ENCODE peak calls at places on chromosomes 1 and 21, in six cellular contexts. L is Right ventricle myocardium superior; Y is GM10248; V is GM20000; E is activated CD4-positive, CD25-positive, alpha-beta regulatory T cell; U is neuronal stem cell. Z is an unnamed sample.

GRCh38 chr1:215543191-215543606 is 23.9 kb upstream of the KCTD3 start:
- DNase-seq in L (no peak), Y (no peak), V (no peak), E (no peak), U (no peak), Z (no peak)

GRCh38 chr1:224739997-224740687 is 124.0 kb downstream of the CNIH3 start:
- DNase-seq in L (no peak), Y (peak), V (peak), E (no peak), U (no peak), Z (no peak)

GRCh38 chr1:197199923-197200467 is 53.5 kb upstream of the ASPM start:
- DNase-seq in L (no peak), Y (no peak), V (no peak), E (no peak), U (no peak), Z (no peak)

GRCh38 chr1:229318056-229318455 is 24.8 kb downstream of the CCSAP start:
- DNase-seq in L (no peak), Y (no peak), V (no peak), E (no peak), U (no peak), Z (no peak)

GRCh38 chr1:206143537-206144155 is 26.5 kb upstream of the AVPR1B start:
- DNase-seq in L (no peak), Y (no peak), V (no peak), E (no peak), U (no peak), Z (no peak)

GRCh38 chr1:177872563-177872900 is 97.3 kb downstream of the SEC16B start:
- DNase-seq in L (no peak), Y (no peak), V (no peak), E (no peak), U (no peak), Z (no peak)

GRCh38 chr1:174769961-174770549 is 229.7 kb upstream of the CACYBP start:
- DNase-seq in L (no peak), Y (peak), V (peak), E (no peak), U (peak), Z (no peak)

GRCh38 chr21:14382486-14382834 is 486 bp downstream of the HSPA13 start:
- DNase-seq in L (no peak), Y (no peak), V (no peak), E (no peak), U (no peak), Z (no peak)

GRCh38 chr1:22283596-22283995 is 140.7 kb upstream of the WNT4 start:
- DNase-seq in L (no peak), Y (no peak), V (no peak), E (no peak), U (no peak), Z (no peak)

GRCh38 chr1:209625205-209625549 is 27.0 kb downstream of the LAMB3 start:
- DNase-seq in L (peak), Y (no peak), V (no peak), E (no peak), U (no peak), Z (no peak)

GRCh38 chr1:178534137-178534868 is 21.4 kb downstream of the TEX35 start:
- DNase-seq in L (no peak), Y (no peak), V (no peak), E (no peak), U (no peak), Z (no peak)

GRCh38 chr21:36846624-36847023 is 119.8 kb downstream of the HLCS start:
- DNase-seq in L (no peak), Y (no peak), V (no peak), E (no peak), U (no peak), Z (no peak)

GRCh38 chr1:53465023-53465957 is 6.1 kb downstream of the DMRTB1 start:
- DNase-seq in L (no peak), Y (no peak), V (no peak), E (no peak), U (no peak), Z (no peak)

GRCh38 chr1:215018555-215018954 is 64.0 kb upstream of the KCNK2 start:
- DNase-seq in L (no peak), Y (no peak), V (no peak), E (no peak), U (no peak), Z (no peak)

GRCh38 chr1:215749423-215749822 is 182.3 kb downstream of the KCTD3 start:
- DNase-seq in L (no peak), Y (no peak), V (no peak), E (no peak), U (no peak), Z (no peak)

GRCh38 chr1:157040802-157041201 is 4.7 kb downstream of the ARHGEF11 start:
- DNase-seq in L (no peak), Y (no peak), V (no peak), E (no peak), U (no peak), Z (no peak)

GRCh38 chr1:201172336-201172735 is 18.1 kb upstream of the TMEM9 start:
- DNase-seq in L (no peak), Y (no peak), V (no peak), E (no peak), U (no peak), Z (no peak)

GRCh38 chr1:16921391-16922185 is at the start of gene CROCC:
- DNase-seq in L (peak), Y (peak), V (no peak), E (no peak), U (peak), Z (no peak)

GRCh38 chr1:21680918-21681317 is 11.8 kb upstream of the RAP1GAP start:
- DNase-seq in L (no peak), Y (no peak), V (no peak), E (no peak), U (no peak), Z (no peak)